ENCODE peak calls at places on chromosomes 7 and 10, in seven cellular contexts. B, Q, J, X, G, E and D are unnamed samples.

GRCh38 chr7:80145780-80146422 is 11.3 kb downstream of the GNAI1 start:
- DNase-seq in B (no peak), E (no peak), J (no peak), Q (no peak), G (no peak), X (peak), D (no peak)

GRCh38 chr10:80447618-80448190 is 6.4 kb upstream of the TSPAN14 start:
- DNase-seq in E (no peak), J (no peak), Q (no peak), X (no peak), B (no peak), G (no peak), D (no peak)

GRCh38 chr7:145534301-145534700 is 582.3 kb upstream of the CNTNAP2 start:
- DNase-seq in X (peak), B (no peak), Q (no peak), J (no peak), G (no peak), E (no peak), D (no peak)

GRCh38 chr7:94559972-94560371 is 50.4 kb downstream of the CASD1 start:
- DNase-seq in Q (no peak), B (no peak), G (no peak), J (no peak), X (no peak), E (no peak), D (no peak)

GRCh38 chr10:93509816-93510215 is 13.4 kb downstream of the CEP55 start:
- DNase-seq in G (no peak), J (no peak), X (no peak), Q (no peak), B (no peak), E (no peak), D (no peak)

GRCh38 chr10:29657719-29658274 is 23.0 kb upstream of the SVIL start:
- DNase-seq in X (no peak), B (no peak), Q (no peak), E (no peak), J (no peak), G (no peak), D (no peak)

GRCh38 chr7:27418544-27418943 is 175.9 kb downstream of the EVX1 start:
- DNase-seq in G (no peak), X (no peak), Q (no peak), B (no peak), E (no peak), J (no peak), D (no peak)

GRCh38 chr7:43637114-43637806 is 54.4 kb downstream of the STK17A start:
- DNase-seq in J (no peak), G (no peak), X (peak), E (no peak), Q (no peak), B (no peak), D (no peak)

GRCh38 chr7:44382459-44383300 is 57.3 kb upstream of the CAMK2B start:
- DNase-seq in E (no peak), Q (no peak), G (peak), X (peak), J (no peak), B (no peak), D (no peak)

GRCh38 chr7:44074349-44074695 is 8.0 kb downstream of the POLM start:
- DNase-seq in Q (no peak), G (no peak), X (no peak), J (no peak), E (no peak), B (no peak), D (no peak)

GRCh38 chr10:132302911-132303310 is 4.8 kb downstream of the STK32C start:
- DNase-seq in J (no peak), X (no peak), Q (no peak), B (peak), E (no peak), G (no peak), D (no peak)

GRCh38 chr10:29920408-29921070 is 138.8 kb downstream of the JCAD start:
- DNase-seq in B (no peak), X (no peak), G (no peak), E (no peak), Q (no peak), J (no peak), D (no peak)

GRCh38 chr7:17625038-17625437 is 315.3 kb downstream of the SNX13 start:
- DNase-seq in J (no peak), G (no peak), B (no peak), E (no peak), Q (no peak), X (peak), D (no peak)

GRCh38 chr10:106780593-106781088 is 383.9 kb downstream of the SORCS1 start:
- DNase-seq in G (no peak), B (no peak), X (no peak), J (no peak), E (no peak), Q (no peak), D (no peak)

GRCh38 chr7:52500796-52501195 is 534.6 kb upstream of the POM121L12 start:
- DNase-seq in B (no peak), J (no peak), E (no peak), G (no peak), X (no peak), Q (no peak), D (no peak)

GRCh38 chr10:49307921-49308320 is 9.0 kb downstream of the C10orf71 start:
- DNase-seq in X (no peak), J (peak), Q (no peak), B (no peak), E (no peak), G (no peak), D (no peak)

GRCh38 chr7:151426906-151427704 is 12.8 kb downstream of the CRYGN start:
- DNase-seq in X (no peak), J (no peak), B (no peak), G (no peak), Q (no peak), E (no peak), D (no peak)

GRCh38 chr10:95467162-95467599 is 94.0 kb downstream of the SORBS1 start:
- DNase-seq in J (no peak), Q (no peak), X (no peak), E (no peak), B (peak), G (peak), D (no peak)

GRCh38 chr10:86945361-86946214 is 11.8 kb downstream of the MMRN2 start:
- DNase-seq in Q (no peak), J (peak), X (no peak), G (peak), E (no peak), B (no peak), D (no peak)

GRCh38 chr7:46450871-46451270 is 529.8 kb upstream of the IGFBP3 start:
- DNase-seq in B (no peak), E (no peak), J (no peak), X (peak), G (no peak), Q (no peak), D (no peak)

GRCh38 chr10:6053816-6054581 is 8.2 kb downstream of the IL2RA start:
- DNase-seq in X (no peak), E (peak), J (no peak), Q (no peak), B (peak), G (peak), D (no peak)

GRCh38 chr7:101126651-101127459 is at the start of gene SERPINE1:
- DNase-seq in E (peak), Q (peak), G (peak), B (peak), X (peak), J (peak), D (peak)

GRCh38 chr7:103574536-103574935 is 128.5 kb upstream of the SLC26A5 start:
- DNase-seq in B (no peak), Q (no peak), E (no peak), J (no peak), X (no peak), G (no peak), D (no peak)

GRCh38 chr10:86711957-86712708 is 43.8 kb downstream of the LDB3 start:
- DNase-seq in G (no peak), E (no peak), Q (peak), B (no peak), J (no peak), X (peak), D (peak)

GRCh38 chr10:89535185-89536012 is at the start of gene SLC16A12:
- DNase-seq in J (no peak), B (peak), G (no peak), X (no peak), Q (peak), E (no peak), D (no peak)

GRCh38 chr7:111788426-111788825 is 226.1 kb upstream of the IMMP2L start:
- DNase-seq in J (no peak), Q (no peak), G (no peak), X (peak), E (no peak), B (no peak), D (no peak)

GRCh38 chr10:43201545-43202131 is 63.4 kb downstream of the CSGALNACT2 start:
- DNase-seq in X (no peak), J (no peak), Q (peak), E (peak), B (peak), G (peak), D (peak)

GRCh38 chr7:121344497-121344896 is 15.7 kb downstream of the WNT16 start:
- DNase-seq in J (no peak), B (no peak), Q (no peak), X (no peak), E (no peak), G (peak), D (no peak)

GRCh38 chr10:44619975-44620374 is 235.1 kb upstream of the CXCL12 start:
- DNase-seq in G (no peak), E (no peak), Q (no peak), X (peak), B (no peak), J (no peak), D (no peak)

GRCh38 chr7:15049157-15049556 is 146.6 kb upstream of the DGKB start:
- DNase-seq in X (no peak), G (no peak), Q (no peak), B (no peak), J (no peak), E (no peak), D (no peak)

GRCh38 chr7:116210345-116211005 is at the start of gene TES:
- DNase-seq in J (no peak), X (peak), E (peak), B (peak), Q (peak), G (peak), D (no peak)

GRCh38 chr10:89440262-89440661 is 25.9 kb downstream of the IFIT5 start:
- DNase-seq in X (no peak), G (peak), J (no peak), Q (no peak), B (peak), E (peak), D (no peak)

GRCh38 chr10:73493781-73494180 is 2.0 kb downstream of the PPP3CB start:
- DNase-seq in J (no peak), X (peak), G (no peak), Q (no peak), E (no peak), B (no peak), D (no peak)

DNA sequence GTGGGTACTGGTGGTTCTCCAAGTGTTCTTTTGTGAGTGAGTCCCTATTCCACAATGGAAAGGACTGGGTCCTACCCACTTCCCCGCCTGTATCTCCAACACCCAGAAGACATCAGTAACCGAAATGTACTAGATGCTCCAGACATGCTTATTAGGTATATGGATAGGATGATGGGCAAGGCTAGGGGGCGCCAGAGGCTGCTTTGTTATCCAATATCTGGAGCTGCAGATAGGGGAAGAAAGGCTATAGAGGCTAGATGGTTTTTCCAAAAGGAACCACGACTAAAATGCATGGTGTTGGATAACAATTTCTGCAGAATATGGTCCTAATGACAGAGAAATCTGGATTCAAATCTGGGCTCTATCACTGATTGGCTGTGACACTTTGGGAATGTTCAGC is 56.2 kb upstream of the TM9SF3 start:
- DNase-seq in Q (peak), J (peak), G (peak), B (peak), E (peak), X (peak), D (peak)
- TF ChIP-seq CTCF in Q (peak), J (peak), G (peak), B (peak), E (peak), X (peak), D (no peak)

GRCh38 chr10:35236739-35237138 is 99.6 kb upstream of the CCNY start:
- DNase-seq in X (peak), J (no peak), B (no peak), Q (no peak), E (no peak), G (no peak), D (no peak)
- TF ChIP-seq CTCF in X (peak), J (peak), B (no peak), Q (no peak), E (no peak), G (no peak), D (no peak)

DNA sequence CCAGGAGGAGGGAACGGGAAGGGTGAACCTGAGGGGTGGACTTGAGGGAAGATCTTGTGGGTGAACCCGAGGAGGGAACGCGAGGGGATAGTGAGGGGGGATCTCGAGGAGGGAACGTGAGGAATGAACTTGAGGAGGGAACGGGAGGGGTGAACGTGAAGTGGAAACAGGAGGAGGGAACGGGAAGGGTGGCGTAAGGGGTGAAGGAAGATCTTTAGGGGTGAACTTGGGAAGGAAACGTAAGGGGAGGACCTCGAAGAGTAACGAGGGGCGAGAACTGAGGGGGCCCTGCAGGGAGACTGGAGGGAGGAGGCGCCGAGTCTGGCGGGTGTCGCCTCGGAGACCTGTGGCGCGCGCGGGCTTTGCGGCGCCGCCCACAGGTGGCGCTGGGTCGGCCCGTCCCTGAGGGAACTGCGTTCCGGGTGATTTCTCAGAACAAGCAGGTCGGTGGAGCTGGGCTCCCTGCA is 677 bp downstream of the MYO3A start:
- DNase-seq in E (no peak), B (no peak), G (peak), J (no peak), Q (peak), X (no peak), D (no peak)
- TF ChIP-seq CTCF in E (no peak), B (peak), G (peak), J (no peak), Q (peak), X (no peak), D (no peak)

DNA sequence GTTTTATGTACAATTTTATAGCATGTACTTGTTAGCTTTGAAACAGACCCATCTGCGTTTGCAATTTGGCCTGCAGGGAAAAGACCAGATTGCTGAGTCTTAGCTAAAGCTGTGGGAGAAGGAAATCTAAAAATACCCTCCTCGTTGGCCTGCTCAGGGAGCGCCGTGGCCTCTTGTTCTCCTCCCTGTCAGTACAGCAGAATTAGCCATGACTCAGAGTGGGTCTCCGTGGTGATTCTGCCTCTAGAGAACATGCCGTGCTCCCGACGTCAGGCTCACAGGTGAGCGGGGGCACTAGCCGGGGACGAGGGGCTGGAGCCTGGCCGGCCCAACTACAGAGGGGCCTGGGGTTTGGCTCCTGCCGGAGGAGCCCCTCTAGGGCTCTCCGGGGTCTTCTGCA is 98.8 kb downstream of the LHPP start:
- DNase-seq in J (no peak), B (peak), X (peak), Q (no peak), G (no peak), E (no peak), D (no peak)
- TF ChIP-seq CTCF in J (no peak), B (no peak), X (no peak), Q (no peak), G (no peak), E (no peak), D (no peak)